ENCODE peak calls at places on chromosomes 11 and 22, in four cellular contexts. S is ovary, T is MM.1S, B is GM10248. G is an unnamed sample.

GRCh38 chr22:48567213-48567975 is 1260.3 kb downstream of the BRD1 start:
- DNase-seq in T (no peak), S (no peak), B (no peak), G (no peak)

GRCh38 chr11:58058276-58059010 is 27.7 kb downstream of the OR6Q1 start:
- DNase-seq in S (no peak), T (no peak), B (no peak), G (no peak)

GRCh38 chr11:68593441-68593840 is 90.9 kb upstream of the GAL start:
- DNase-seq in T (no peak), B (no peak), S (no peak), G (no peak)

GRCh38 chr11:17693531-17693930 is 25.8 kb upstream of the MYOD1 start:
- DNase-seq in S (no peak), T (no peak), B (no peak), G (no peak)

GRCh38 chr11:2587976-2588748 is 111.6 kb downstream of the KCNQ1OT1 start:
- DNase-seq in T (no peak), B (peak; percentile 13), S (peak; percentile 7), G (no peak)

GRCh38 chr11:87173185-87174039 is 135.7 kb downstream of the TMEM135 start:
- DNase-seq in T (no peak), S (no peak), B (no peak), G (no peak)

GRCh38 chr11:64753019-64753379 is 6.8 kb downstream of the PYGM start:
- DNase-seq in S (no peak), T (no peak), B (no peak), G (no peak)

GRCh38 chr11:112852141-112852853 is 108.9 kb upstream of the NCAM1 start:
- DNase-seq in S (no peak), B (no peak), T (no peak), G (no peak)

GRCh38 chr11:2693271-2693833 is 6.4 kb downstream of the KCNQ1OT1 start:
- DNase-seq in S (no peak), T (no peak), B (no peak), G (no peak)

GRCh38 chr11:10581481-10582019 is 13.1 kb upstream of the LYVE1 start:
- DNase-seq in B (no peak), S (no peak), T (no peak), G (no peak)

GRCh38 chr11:10727259-10727851 is 23.7 kb upstream of the CTR9 start:
- DNase-seq in S (no peak), B (no peak), T (no peak), G (no peak)

GRCh38 chr11:19763315-19763714 is 50.7 kb downstream of the NAV2 start:
- DNase-seq in T (no peak), S (no peak), B (no peak), G (no peak)

GRCh38 chr22:48646216-48646925 is 1181.3 kb downstream of the BRD1 start:
- DNase-seq in S (no peak), B (no peak), T (no peak), G (no peak)

GRCh38 chr11:29518389-29519174 is 498.2 kb downstream of the KCNA4 start:
- DNase-seq in T (peak; percentile 14), S (no peak), B (no peak), G (no peak)
- TF ChIP-seq CTCF in T (peak; percentile 38), S (no peak), B (no peak), G (peak; percentile 22)

GRCh38 chr22:28771195-28771791 is 1.2 kb upstream of the CCDC117 start:
- DNase-seq in B (no peak), S (no peak), T (no peak), G (no peak)

GRCh38 chr22:28769394-28770085 is 3.0 kb upstream of the CCDC117 start:
- DNase-seq in S (no peak), B (no peak), T (no peak), G (no peak)

GRCh38 chr22:28774378-28774777 is 1.9 kb downstream of the CCDC117 start:
- DNase-seq in B (no peak), T (no peak), S (no peak), G (no peak)

GRCh38 chr22:28773461-28773867 is 969 bp downstream of the CCDC117 start:
- DNase-seq in T (peak; percentile 66), S (no peak), B (peak; percentile 53), G (peak; percentile 61)

GRCh38 chr22:28772633-28773460 is at the start of gene CCDC117:
- DNase-seq in T (peak; percentile 95), S (peak; percentile 93), B (peak; percentile 94), G (peak; percentile 95)
- TF ChIP-seq CTCF in T (peak; percentile 2), S (peak; percentile 48), B (peak; percentile 26), G (peak; percentile 35)

DNA sequence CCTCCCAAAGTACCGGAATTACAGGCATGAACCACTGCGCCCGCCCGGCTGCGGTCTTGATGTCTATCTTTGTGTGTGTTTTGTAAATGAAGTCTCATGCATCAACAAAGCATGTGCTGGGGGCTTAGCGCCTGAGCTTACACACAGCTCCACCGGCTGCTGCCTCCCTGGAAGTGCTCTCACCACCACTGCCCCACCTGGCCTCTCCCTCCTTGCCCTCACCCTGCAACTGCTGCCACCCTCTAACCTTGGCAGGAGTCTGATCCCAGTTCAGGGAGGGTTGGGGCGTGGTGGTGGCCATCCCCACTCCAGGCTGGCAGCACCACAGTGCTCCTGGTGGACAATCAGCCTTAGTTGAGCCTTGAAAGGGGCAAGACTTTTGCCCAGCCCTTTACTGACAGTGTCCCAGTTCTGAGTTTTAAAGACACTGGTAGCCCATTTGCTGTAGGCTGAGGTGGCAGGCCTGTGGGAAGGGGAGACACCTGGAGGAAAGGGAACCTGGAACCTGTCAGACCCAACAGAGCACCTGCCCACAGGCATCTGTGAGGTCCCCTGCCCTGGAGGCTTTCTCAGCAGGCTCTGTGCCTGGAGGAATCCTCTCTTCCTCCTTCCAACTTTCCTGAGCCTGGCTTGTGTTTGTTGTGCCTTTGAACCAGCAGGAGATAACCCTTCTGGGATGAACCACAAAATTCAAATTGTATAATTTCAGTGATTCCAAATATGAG is 42.4 kb upstream of the WEE1 start:
- DNase-seq in T (no peak), B (no peak), S (no peak), G (no peak)
- TF ChIP-seq CTCF in T (no peak), B (no peak), S (no peak), G (peak; percentile 10)

GRCh38 chr22:45867118-45867905 is 109.7 kb downstream of the WNT7B start:
- DNase-seq in T (no peak), S (no peak), B (peak; percentile 53), G (no peak)
- TF ChIP-seq CTCF in T (no peak), S (peak; percentile 10), B (peak; percentile 34), G (no peak)

GRCh38 chr11:35487532-35488078 is 37.8 kb downstream of the PAMR1 start:
- DNase-seq in S (no peak), T (no peak), B (no peak), G (no peak)

GRCh38 chr11:35486934-35487333 is 38.5 kb downstream of the PAMR1 start:
- DNase-seq in S (no peak), B (no peak), T (no peak), G (no peak)

GRCh38 chr11:35485656-35486318 is 39.6 kb downstream of the PAMR1 start:
- DNase-seq in T (peak; percentile 66), S (peak; percentile 22), B (peak; percentile 65), G (peak; percentile 16)

GRCh38 chr11:35488117-35488516 is 37.3 kb downstream of the PAMR1 start:
- DNase-seq in T (no peak), B (no peak), S (no peak), G (no peak)

DNA sequence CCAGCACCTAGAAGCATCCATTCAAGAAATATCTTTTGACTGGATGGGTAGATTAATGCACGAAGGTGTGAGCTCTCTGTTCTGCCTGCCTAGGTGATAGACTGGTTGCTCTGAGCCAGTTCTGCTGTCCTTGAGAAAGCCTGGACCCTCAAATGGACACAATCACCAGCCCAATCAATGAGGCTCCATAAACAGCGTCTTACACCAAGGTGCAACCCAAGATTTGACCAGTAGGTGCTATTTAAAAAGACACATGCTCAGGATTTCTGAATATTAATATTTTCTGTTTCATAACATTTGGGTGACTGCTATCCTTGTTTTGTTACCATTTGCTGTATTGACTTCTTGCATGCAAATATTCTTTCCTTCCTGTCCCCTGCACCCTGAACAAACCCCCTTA is 39.0 kb downstream of the PAMR1 start:
- DNase-seq in B (no peak), S (no peak), T (no peak), G (no peak)
- TF ChIP-seq CTCF in B (no peak), S (no peak), T (no peak), G (peak; percentile 4)